ENCODE peak calls at places on chromosomes 3 and 15, in five cellular contexts. Q is NK-92 treated with Interleukin-12 subunit alpha and Interleukin-12 subunit beta, amount 100 ng/mL, for 24 hours; T is stimulated activated CD4-positive, alpha-beta T cell treated with anti-CD3 and anti-CD28 coated beads, Interleukin-12 subunit alpha, Interleukin-12 subunit beta, amount 100 ng/mL, for 4 hours; S is nucleus accumbens; E is aorta. Y is an unnamed sample.
A peak's percentile ranks its signal among the peaks of the same experiment; 100 is the strongest.

GRCh38 chr15:23912191-23912590 is 225.1 kb upstream of the NDN start:
- DNase-seq in Q (no peak), T (no peak), S (peak; percentile 45), E (no peak), Y (no peak)

GRCh38 chr3:126511291-126511690 is 6.3 kb downstream of the UROC1 start:
- DNase-seq in Q (no peak), T (no peak), S (no peak), E (peak; percentile 32), Y (no peak)

GRCh38 chr15:64013179-64014043 is 32.9 kb downstream of the DAPK2 start:
- DNase-seq in Q (no peak), T (no peak), S (no peak), E (no peak), Y (no peak)

GRCh38 chr3:23713641-23714040 is 92.1 kb upstream of the UBE2E1 start:
- DNase-seq in Q (no peak), T (no peak), S (no peak), E (no peak), Y (no peak)

GRCh38 chr15:67146875-67147381 is 81.5 kb downstream of the SMAD3 start:
- DNase-seq in Q (no peak), T (peak; percentile 22), S (no peak), E (no peak), Y (no peak)

GRCh38 chr15:58357529-58358476 is 74.0 kb upstream of the LIPC start:
- DNase-seq in Q (no peak), T (no peak), S (no peak), E (no peak), Y (no peak)

GRCh38 chr3:76970006-76970680 is 69.8 kb upstream of the ROBO2 start:
- DNase-seq in Q (no peak), T (no peak), S (no peak), E (no peak), Y (no peak)

GRCh38 chr15:68362537-68363126 is 69.3 kb downstream of the ITGA11 start:
- DNase-seq in Q (no peak), T (no peak), S (no peak), E (no peak), Y (no peak)

GRCh38 chr3:152183473-152183872 is 85.3 kb upstream of the MBNL1 start:
- DNase-seq in Q (no peak), T (peak; percentile 13), S (no peak), E (no peak), Y (no peak)

GRCh38 chr15:58074452-58074851 is 8.9 kb upstream of the ALDH1A2 start:
- DNase-seq in Q (no peak), T (no peak), S (no peak), E (no peak), Y (no peak)

GRCh38 chr15:38994310-38994709 is 429.7 kb upstream of the RASGRP1 start:
- DNase-seq in Q (no peak), T (no peak), S (no peak), E (no peak), Y (no peak)

GRCh38 chr3:101802179-101802578 is 23.2 kb downstream of the NXPE3 start:
- DNase-seq in Q (no peak), T (no peak), S (no peak), E (no peak), Y (no peak)

GRCh38 chr3:70501596-70501995 is 189.2 kb upstream of the MDFIC2 start:
- DNase-seq in Q (no peak), T (no peak), S (no peak), E (no peak), Y (no peak)

GRCh38 chr15:29053661-29054131 is 167.9 kb downstream of the APBA2 start:
- DNase-seq in Q (no peak), T (no peak), S (no peak), E (no peak), Y (no peak)

GRCh38 chr3:141275973-141276372 is 44.3 kb downstream of the PXYLP1 start:
- DNase-seq in Q (no peak), T (no peak), S (no peak), E (no peak), Y (no peak)

GRCh38 chr3:156563900-156564682 is 9.2 kb upstream of the SSR3 start:
- DNase-seq in Q (no peak), T (no peak), S (no peak), E (no peak), Y (no peak)

Y was measured in vagina.